ENCODE peak calls at places on chromosomes 12 and 14, in ten cellular contexts. N, V, M, K, L, O, G, W, Q and R are unnamed samples.

GRCh38 chr12:115794659-115795081 is 482.8 kb downstream of the MED13L start:
- DNase-seq in M (no peak), W (no peak), Q (peak; percentile 14), V (no peak), N (no peak), G (no peak), O (peak; percentile 49), L (no peak), K (no peak), R (no peak)

GRCh38 chr14:89164168-89165074 is 252.6 kb downstream of the FOXN3 start:
- DNase-seq in Q (no peak), K (no peak), W (no peak), O (no peak), G (no peak), L (no peak), M (no peak), V (no peak), N (no peak), R (no peak)

GRCh38 chr14:92902191-92902590 is 20.8 kb upstream of the CHGA start:
- DNase-seq in O (no peak), N (no peak), M (no peak), W (no peak), K (no peak), Q (no peak), L (no peak), G (no peak), V (no peak), R (no peak)

GRCh38 chr14:22602853-22603252 is 4.8 kb downstream of the ABHD4 start:
- DNase-seq in K (peak; percentile 55), W (no peak), O (no peak), G (no peak), L (no peak), Q (peak; percentile 82), V (no peak), M (no peak), N (no peak), R (no peak)

GRCh38 chr12:124509676-124510300 is 57.6 kb downstream of the NCOR2 start:
- DNase-seq in N (no peak), V (peak; percentile 74), W (peak; percentile 72), K (peak; percentile 60), L (no peak), O (peak; percentile 53), G (no peak), M (peak; percentile 73), Q (no peak), R (no peak)

GRCh38 chr14:68945585-68946289 is 33.4 kb downstream of the ACTN1 start:
- DNase-seq in K (no peak), V (no peak), Q (no peak), O (peak; percentile 89), G (no peak), N (no peak), W (no peak), L (no peak), M (no peak), R (no peak)

GRCh38 chr12:114888928-114889327 is 205.0 kb upstream of the TBX3 start:
- DNase-seq in K (no peak), M (no peak), L (no peak), W (no peak), N (no peak), Q (no peak), V (no peak), O (no peak), G (no peak), R (no peak)

GRCh38 chr14:98956181-98956580 is 315.8 kb downstream of the BCL11B start:
- DNase-seq in G (no peak), O (peak; percentile 15), V (peak; percentile 27), L (no peak), K (no peak), Q (no peak), N (no peak), W (no peak), M (peak; percentile 49), R (no peak)

GRCh38 chr14:81625343-81625742 is 91.7 kb upstream of the SEL1L start:
- DNase-seq in O (no peak), W (peak; percentile 79), M (no peak), Q (peak; percentile 55), N (peak; percentile 38), L (no peak), V (no peak), K (no peak), G (peak; percentile 15), R (peak; percentile 4)

GRCh38 chr14:101068293-101068957 is 164.9 kb upstream of the RTL1 start:
- DNase-seq in L (no peak), N (no peak), W (no peak), O (no peak), G (no peak), V (peak; percentile 18), M (peak; percentile 39), K (no peak), Q (no peak), R (no peak)

GRCh38 chr12:67509987-67510386 is 138.6 kb upstream of the DYRK2 start:
- DNase-seq in M (no peak), G (no peak), L (no peak), W (no peak), N (no peak), K (no peak), Q (no peak), O (no peak), V (no peak), R (peak; percentile 45)

GRCh38 chr12:108333898-108334699 is 5.0 kb downstream of the CMKLR1 start:
- DNase-seq in W (no peak), O (no peak), K (no peak), V (no peak), Q (peak; percentile 11), G (no peak), M (no peak), L (no peak), N (no peak), R (peak; percentile 14)

GRCh38 chr12:6039894-6040601 is 84.4 kb downstream of the VWF start:
- DNase-seq in M (peak; percentile 78), G (peak; percentile 57), W (peak; percentile 7), L (peak; percentile 47), Q (peak; percentile 74), O (peak; percentile 41), V (peak; percentile 83), N (peak; percentile 80), K (peak; percentile 80), R (peak; percentile 46)

GRCh38 chr12:74152370-74152769 is 385.3 kb upstream of the ATXN7L3B start:
- DNase-seq in V (no peak), N (no peak), W (no peak), Q (no peak), M (no peak), L (no peak), O (no peak), G (no peak), K (no peak), R (no peak)

GRCh38 chr12:91127296-91127695 is 16.0 kb upstream of the LUM start:
- DNase-seq in W (no peak), G (no peak), V (no peak), N (no peak), M (no peak), L (no peak), Q (peak; percentile 52), K (no peak), O (no peak), R (peak; percentile 42)

GRCh38 chr14:91252901-91253794 is 8.6 kb upstream of the GPR68 start:
- DNase-seq in W (no peak), N (peak; percentile 83), M (no peak), Q (peak; percentile 33), V (peak; percentile 72), L (no peak), K (no peak), O (peak; percentile 56), G (no peak), R (no peak)

GRCh38 chr12:27101290-27101689 is 18.9 kb upstream of the C12orf71 start:
- DNase-seq in M (no peak), N (no peak), V (no peak), W (no peak), L (no peak), G (no peak), O (no peak), K (no peak), Q (peak; percentile 82), R (peak; percentile 31)

GRCh38 chr14:61533513-61534255 is 161.6 kb upstream of the HIF1A start:
- DNase-seq in O (no peak), V (no peak), M (peak; percentile 37), G (no peak), Q (no peak), L (no peak), K (no peak), N (no peak), W (no peak), R (no peak)

GRCh38 chr14:52119030-52119429 is 50.2 kb upstream of the NID2 start:
- DNase-seq in K (no peak), Q (no peak), L (no peak), N (no peak), V (no peak), G (no peak), M (no peak), O (peak; percentile 46), W (no peak), R (no peak)

GRCh38 chr12:117093431-117093830 is 5.8 kb downstream of the TESC start:
- DNase-seq in L (no peak), N (no peak), G (no peak), V (no peak), Q (no peak), W (no peak), M (no peak), K (no peak), O (no peak), R (no peak)

GRCh38 chr12:109910969-109911348 is 10.9 kb downstream of the TCHP start:
- DNase-seq in L (no peak), Q (peak; percentile 64), V (peak; percentile 86), G (peak; percentile 43), N (peak; percentile 74), O (no peak), M (no peak), W (peak; percentile 17), K (peak; percentile 57), R (no peak)

GRCh38 chr12:56315256-56315625 is 547 bp downstream of the CNPY2 start:
- DNase-seq in G (no peak), W (no peak), K (no peak), Q (no peak), M (no peak), O (peak; percentile 31), L (no peak), N (peak; percentile 45), V (peak; percentile 72), R (no peak)

GRCh38 chr14:79407572-79407971 is 803.7 kb downstream of the DIO2 start:
- DNase-seq in L (no peak), K (no peak), O (no peak), V (no peak), G (no peak), Q (peak; percentile 35), W (no peak), M (no peak), N (no peak), R (no peak)

GRCh38 chr12:25970916-25971674 is 12.6 kb downstream of the RASSF8 start:
- DNase-seq in N (no peak), O (no peak), L (no peak), V (no peak), G (no peak), K (no peak), Q (no peak), M (no peak), W (no peak), R (no peak)

GRCh38 chr12:92002195-92002649 is 143.4 kb downstream of the BTG1 start:
- DNase-seq in O (no peak), M (no peak), W (no peak), L (no peak), V (no peak), Q (no peak), N (no peak), G (no peak), K (peak; percentile 40), R (no peak)

GRCh38 chr12:6122211-6122610 is 2.3 kb downstream of the VWF start:
- DNase-seq in M (no peak), W (no peak), V (no peak), L (no peak), O (no peak), K (no peak), Q (no peak), G (no peak), N (no peak), R (no peak)

GRCh38 chr12:104276192-104277131 is 27.1 kb upstream of the EID3 start:
- DNase-seq in M (no peak), G (no peak), K (no peak), V (no peak), N (peak; percentile 34), Q (peak; percentile 95), L (no peak), W (no peak), O (peak; percentile 32), R (peak; percentile 48)

GRCh38 chr12:122116707-122117535 is 38.4 kb downstream of the MLXIP start:
- DNase-seq in W (no peak), N (no peak), K (no peak), V (peak; percentile 48), G (no peak), Q (no peak), L (no peak), O (peak; percentile 81), M (no peak), R (no peak)